ENCODE peak calls at places on chromosomes 5 and 9, in ten cellular contexts. One of them, this sample, is unnamed.

GRCh38 chr5:10396552-10396951 is 43.1 kb downstream of the MARCHF6 start:
- DNase-seq in H1: no peak
- DNase-seq in transverse colon: no peak
- DNase-seq in lower leg skin: no peak
- DNase-seq in testis: no peak
- DNase-seq in stomach: no peak
- DNase-seq in A549: no peak
- DNase-seq in GM12878: no peak
- DNase-seq in body of pancreas: no peak
- DNase-seq in GM12892: no peak
- DNase-seq in this sample: no peak

GRCh38 chr5:167232675-167233074 is 1058.8 kb upstream of the WWC1 start:
- DNase-seq in H1: no peak
- DNase-seq in transverse colon: no peak
- DNase-seq in lower leg skin: no peak
- DNase-seq in testis: no peak
- DNase-seq in stomach: no peak
- DNase-seq in A549: no peak
- DNase-seq in GM12878: no peak
- DNase-seq in body of pancreas: no peak
- DNase-seq in GM12892: no peak
- DNase-seq in this sample: no peak

GRCh38 chr5:180130291-180130869 is 58.8 kb upstream of the RNF130 start:
- DNase-seq in H1: no peak
- DNase-seq in transverse colon: no peak
- DNase-seq in lower leg skin: peak
- DNase-seq in testis: peak
- DNase-seq in stomach: peak
- DNase-seq in A549: no peak
- DNase-seq in GM12878: no peak
- DNase-seq in body of pancreas: no peak
- DNase-seq in GM12892: no peak
- DNase-seq in this sample: no peak

GRCh38 chr5:67364381-67364970 is 167.9 kb upstream of the CD180 start:
- DNase-seq in H1: no peak
- DNase-seq in transverse colon: no peak
- DNase-seq in lower leg skin: no peak
- DNase-seq in testis: no peak
- DNase-seq in stomach: no peak
- DNase-seq in A549: no peak
- DNase-seq in GM12878: no peak
- DNase-seq in body of pancreas: no peak
- DNase-seq in GM12892: no peak
- DNase-seq in this sample: no peak

GRCh38 chr9:91247278-91247677 is 114.4 kb downstream of the AUH start:
- DNase-seq in H1: no peak
- DNase-seq in transverse colon: no peak
- DNase-seq in lower leg skin: no peak
- DNase-seq in testis: no peak
- DNase-seq in stomach: no peak
- DNase-seq in A549: no peak
- DNase-seq in GM12878: no peak
- DNase-seq in body of pancreas: no peak
- DNase-seq in GM12892: no peak
- DNase-seq in this sample: no peak

GRCh38 chr9:76528056-76528455 is 69.1 kb downstream of the GCNT1 start:
- DNase-seq in H1: no peak
- DNase-seq in transverse colon: no peak
- DNase-seq in lower leg skin: no peak
- DNase-seq in testis: no peak
- DNase-seq in stomach: no peak
- DNase-seq in A549: no peak
- DNase-seq in GM12878: no peak
- DNase-seq in body of pancreas: no peak
- DNase-seq in GM12892: no peak
- DNase-seq in this sample: no peak

GRCh38 chr5:122014232-122014940 is 52.6 kb downstream of the SRFBP1 start:
- DNase-seq in H1: no peak
- DNase-seq in transverse colon: no peak
- DNase-seq in lower leg skin: no peak
- DNase-seq in testis: no peak
- DNase-seq in stomach: no peak
- DNase-seq in A549: no peak
- DNase-seq in GM12878: no peak
- DNase-seq in body of pancreas: no peak
- DNase-seq in GM12892: no peak
- DNase-seq in this sample: no peak

GRCh38 chr5:151680944-151681427 is 5.7 kb downstream of the SPARC start:
- DNase-seq in H1: no peak
- DNase-seq in transverse colon: no peak
- DNase-seq in lower leg skin: no peak
- DNase-seq in testis: peak
- DNase-seq in stomach: no peak
- DNase-seq in A549: no peak
- DNase-seq in GM12878: no peak
- DNase-seq in body of pancreas: no peak
- DNase-seq in GM12892: no peak
- DNase-seq in this sample: no peak

GRCh38 chr5:159442210-159442850 is 112.0 kb upstream of the IL12B start:
- DNase-seq in H1: no peak
- DNase-seq in transverse colon: no peak
- DNase-seq in lower leg skin: no peak
- DNase-seq in testis: peak
- DNase-seq in stomach: no peak
- DNase-seq in A549: no peak
- DNase-seq in GM12878: no peak
- DNase-seq in body of pancreas: no peak
- DNase-seq in GM12892: no peak
- DNase-seq in this sample: no peak

GRCh38 chr9:93288891-93289883 is 105.2 kb downstream of the WNK2 start:
- DNase-seq in H1: no peak
- DNase-seq in transverse colon: no peak
- DNase-seq in lower leg skin: peak
- DNase-seq in testis: no peak
- DNase-seq in stomach: no peak
- DNase-seq in A549: peak
- DNase-seq in GM12878: no peak
- DNase-seq in body of pancreas: peak
- DNase-seq in GM12892: no peak
- DNase-seq in this sample: peak

GRCh38 chr5:72246954-72247442 is 73.0 kb downstream of the MRPS27 start:
- DNase-seq in H1: no peak
- DNase-seq in transverse colon: no peak
- DNase-seq in lower leg skin: no peak
- DNase-seq in testis: no peak
- DNase-seq in stomach: no peak
- DNase-seq in A549: no peak
- DNase-seq in GM12878: no peak
- DNase-seq in body of pancreas: no peak
- DNase-seq in GM12892: no peak
- DNase-seq in this sample: no peak

GRCh38 chr5:176743136-176743827 is 67.1 kb upstream of the UNC5A start:
- DNase-seq in H1: no peak
- DNase-seq in transverse colon: no peak
- DNase-seq in lower leg skin: peak
- DNase-seq in testis: no peak
- DNase-seq in stomach: no peak
- DNase-seq in A549: no peak
- DNase-seq in GM12878: no peak
- DNase-seq in body of pancreas: no peak
- DNase-seq in GM12892: no peak
- DNase-seq in this sample: no peak

GRCh38 chr9:21965401-21965951 is 28.7 kb downstream of the CDKN2A start:
- DNase-seq in H1: no peak
- DNase-seq in transverse colon: peak
- DNase-seq in lower leg skin: no peak
- DNase-seq in testis: peak
- DNase-seq in stomach: peak
- DNase-seq in A549: no peak
- DNase-seq in GM12878: no peak
- DNase-seq in body of pancreas: peak
- DNase-seq in GM12892: peak
- DNase-seq in this sample: no peak

GRCh38 chr9:121785673-121786542 is 134.5 kb downstream of the DAB2IP start:
- DNase-seq in H1: no peak
- DNase-seq in transverse colon: peak
- DNase-seq in lower leg skin: peak
- DNase-seq in testis: peak
- DNase-seq in stomach: no peak
- DNase-seq in A549: no peak
- DNase-seq in GM12878: no peak
- DNase-seq in body of pancreas: no peak
- DNase-seq in GM12892: peak
- DNase-seq in this sample: no peak

GRCh38 chr9:134234001-134234660 is 69.8 kb upstream of the RNU6ATAC start:
- DNase-seq in H1: no peak
- DNase-seq in transverse colon: no peak
- DNase-seq in lower leg skin: no peak
- DNase-seq in testis: no peak
- DNase-seq in stomach: no peak
- DNase-seq in A549: no peak
- DNase-seq in GM12878: no peak
- DNase-seq in body of pancreas: no peak
- DNase-seq in GM12892: no peak
- DNase-seq in this sample: no peak

GRCh38 chr9:91502913-91503649 is 79.4 kb upstream of the NFIL3 start:
- DNase-seq in H1: no peak
- DNase-seq in transverse colon: no peak
- DNase-seq in lower leg skin: no peak
- DNase-seq in testis: no peak
- DNase-seq in stomach: no peak
- DNase-seq in A549: no peak
- DNase-seq in GM12878: no peak
- DNase-seq in body of pancreas: no peak
- DNase-seq in GM12892: no peak
- DNase-seq in this sample: no peak

GRCh38 chr9:113675475-113675941 is 200.6 kb upstream of the ZNF618 start:
- DNase-seq in H1: no peak
- DNase-seq in transverse colon: peak
- DNase-seq in lower leg skin: peak
- DNase-seq in testis: peak
- DNase-seq in stomach: peak
- DNase-seq in A549: no peak
- DNase-seq in GM12878: no peak
- DNase-seq in body of pancreas: peak
- DNase-seq in GM12892: no peak
- DNase-seq in this sample: peak
- TF ChIP-seq POLR2A in H1: no peak
- TF ChIP-seq POLR2A in transverse colon: no peak
- TF ChIP-seq POLR2A in lower leg skin: no peak
- TF ChIP-seq POLR2A in testis: no peak
- TF ChIP-seq POLR2A in stomach: no peak
- TF ChIP-seq POLR2A in A549: no peak
- TF ChIP-seq POLR2A in GM12878: no peak
- TF ChIP-seq POLR2A in body of pancreas: no peak
- TF ChIP-seq POLR2A in GM12892: no peak
- TF ChIP-seq POLR2A in this sample: no peak

DNA sequence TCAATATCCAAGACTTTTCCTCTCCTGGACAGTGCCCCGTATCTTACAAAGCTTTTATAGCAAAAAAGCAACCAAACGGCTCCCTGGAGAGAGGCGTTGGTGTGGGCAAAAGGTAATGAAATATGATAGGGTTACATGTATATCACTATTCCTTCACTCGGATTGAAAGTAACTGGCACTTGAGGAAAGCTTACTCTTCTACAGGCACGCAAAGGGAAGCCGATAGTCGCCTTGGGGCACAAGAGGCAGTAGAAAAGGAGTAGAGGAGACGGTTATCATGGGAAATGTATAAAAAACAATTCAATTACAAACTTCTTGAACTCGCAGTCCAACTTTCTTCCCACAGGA is 1.1 kb downstream of the DIAPH1 start:
- DNase-seq in H1: no peak
- DNase-seq in transverse colon: no peak
- DNase-seq in lower leg skin: no peak
- DNase-seq in testis: no peak
- DNase-seq in stomach: no peak
- DNase-seq in A549: no peak
- DNase-seq in GM12878: no peak
- DNase-seq in body of pancreas: no peak
- DNase-seq in GM12892: no peak
- DNase-seq in this sample: no peak
- TF ChIP-seq POLR2A in H1: no peak
- TF ChIP-seq POLR2A in transverse colon: no peak
- TF ChIP-seq POLR2A in lower leg skin: no peak
- TF ChIP-seq POLR2A in testis: no peak
- TF ChIP-seq POLR2A in stomach: no peak
- TF ChIP-seq POLR2A in A549: no peak
- TF ChIP-seq POLR2A in GM12878: no peak
- TF ChIP-seq POLR2A in body of pancreas: no peak
- TF ChIP-seq POLR2A in GM12892: no peak
- TF ChIP-seq POLR2A in this sample: no peak

GRCh38 chr5:149594206-149594895 is 13.1 kb downstream of the ARHGEF37 start:
- DNase-seq in H1: no peak
- DNase-seq in transverse colon: no peak
- DNase-seq in lower leg skin: no peak
- DNase-seq in testis: no peak
- DNase-seq in stomach: no peak
- DNase-seq in A549: no peak
- DNase-seq in GM12878: no peak
- DNase-seq in body of pancreas: no peak
- DNase-seq in GM12892: no peak
- DNase-seq in this sample: no peak
- TF ChIP-seq POLR2A in H1: no peak
- TF ChIP-seq POLR2A in transverse colon: no peak
- TF ChIP-seq POLR2A in lower leg skin: no peak
- TF ChIP-seq POLR2A in testis: no peak
- TF ChIP-seq POLR2A in stomach: no peak
- TF ChIP-seq POLR2A in A549: no peak
- TF ChIP-seq POLR2A in GM12878: no peak
- TF ChIP-seq POLR2A in body of pancreas: no peak
- TF ChIP-seq POLR2A in GM12892: no peak
- TF ChIP-seq POLR2A in this sample: no peak

DNA sequence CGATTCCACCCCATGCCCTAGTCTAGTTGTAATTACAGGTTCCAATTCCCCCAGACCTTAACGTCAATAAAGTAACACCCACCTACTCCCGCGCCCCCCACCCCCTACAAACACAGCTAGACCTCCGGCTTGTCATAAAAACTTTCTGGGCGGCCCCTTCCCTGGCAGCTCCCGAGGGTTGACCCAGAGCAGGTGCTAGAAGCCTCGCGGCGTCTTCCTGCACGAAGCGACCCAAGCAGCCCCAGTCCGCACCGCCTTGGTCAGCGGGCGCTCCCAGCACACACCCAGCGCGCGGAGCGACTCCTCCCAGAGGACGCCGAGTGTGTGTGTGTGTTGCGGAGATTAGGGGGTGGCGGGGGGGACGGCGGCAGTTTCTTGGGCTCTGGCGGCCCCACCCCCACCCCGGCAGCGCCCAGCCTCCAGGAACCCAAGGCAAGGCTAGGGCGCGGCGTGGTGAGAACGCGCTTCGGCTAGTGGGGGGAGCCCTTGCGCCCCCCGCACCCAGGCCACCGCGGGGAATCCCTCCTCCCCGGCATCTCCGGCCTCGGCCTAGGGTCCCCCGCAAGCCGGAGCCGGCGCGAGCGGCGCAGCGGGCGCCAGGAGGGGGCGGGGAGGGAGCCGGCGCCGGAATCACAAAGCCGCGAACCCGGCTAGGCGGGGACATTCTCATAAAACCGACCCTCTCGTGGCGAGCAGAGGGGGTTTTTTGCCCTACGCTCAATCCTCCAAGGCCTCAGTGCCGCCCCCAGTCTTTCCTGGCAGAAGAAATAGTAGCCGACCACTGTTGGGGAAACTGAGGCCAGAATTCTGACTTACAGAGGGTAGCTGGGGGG is 2.2 kb downstream of the PCDH1 start:
- DNase-seq in H1: no peak
- DNase-seq in transverse colon: peak
- DNase-seq in lower leg skin: peak
- DNase-seq in testis: peak
- DNase-seq in stomach: peak
- DNase-seq in A549: no peak
- DNase-seq in GM12878: no peak
- DNase-seq in body of pancreas: peak
- DNase-seq in GM12892: peak
- DNase-seq in this sample: no peak
- TF ChIP-seq POLR2A in H1: peak
- TF ChIP-seq POLR2A in transverse colon: peak
- TF ChIP-seq POLR2A in lower leg skin: no peak
- TF ChIP-seq POLR2A in testis: no peak
- TF ChIP-seq POLR2A in stomach: no peak
- TF ChIP-seq POLR2A in A549: no peak
- TF ChIP-seq POLR2A in GM12878: no peak
- TF ChIP-seq POLR2A in body of pancreas: peak
- TF ChIP-seq POLR2A in GM12892: no peak
- TF ChIP-seq POLR2A in this sample: no peak

This sample was measured in H54.